ENCODE peak calls at places on chromosome 10, in four cellular contexts. V is K562, K is H1, W is HepG2. B is an unnamed sample.

GRCh38 chr10:63273575-63273974 is 140.4 kb downstream of the NRBF2 start:
- DNase-seq in V (no peak), K (no peak), W (no peak), B (no peak)

GRCh38 chr10:129531969-129532660 is 65.1 kb downstream of the MGMT start:
- DNase-seq in V (no peak), K (no peak), W (no peak), B (no peak)

GRCh38 chr10:99981581-99982199 is 28.1 kb downstream of the DNMBP start:
- DNase-seq in V (no peak), K (no peak), W (no peak), B (no peak)

GRCh38 chr10:76308946-76309529 is 877.6 kb downstream of the LRMDA start:
- DNase-seq in V (no peak), K (no peak), W (no peak), B (no peak)

GRCh38 chr10:52249850-52250395 is 64.2 kb upstream of the DKK1 start:
- DNase-seq in V (no peak), K (no peak), W (no peak), B (no peak)

GRCh38 chr10:113754768-113755167 is 3.3 kb downstream of the PLEKHS1 start:
- DNase-seq in V (no peak), K (no peak), W (no peak), B (no peak)

GRCh38 chr10:119319161-119319919 is 112.0 kb downstream of the GRK5 start:
- DNase-seq in V (no peak), K (no peak), W (no peak), B (no peak)

GRCh38 chr10:37992083-37992482 is 15.6 kb upstream of the ZNF25 start:
- DNase-seq in V (no peak), K (no peak), W (no peak), B (no peak)

GRCh38 chr10:28892818-28893547 is 215.7 kb downstream of the BAMBI start:
- DNase-seq in V (no peak), K (no peak), W (no peak), B (no peak)

GRCh38 chr10:71769279-71769823 is 4.0 kb downstream of the VSIR start:
- DNase-seq in V (no peak), K (no peak), W (no peak), B (peak; percentile 80)

GRCh38 chr10:104589871-104590270 is 51.2 kb upstream of the SORCS3 start:
- DNase-seq in V (no peak), K (no peak), W (no peak), B (no peak)

GRCh38 chr10:91700788-91701444 is 68.0 kb upstream of the PPP1R3C start:
- DNase-seq in V (no peak), K (no peak), W (no peak), B (no peak)

GRCh38 chr10:7647062-7647664 is 19.6 kb downstream of the ITIH5 start:
- DNase-seq in V (no peak), K (no peak), W (no peak), B (no peak)

GRCh38 chr10:77051837-77052236 is 585.8 kb downstream of the KCNMA1 start:
- DNase-seq in V (no peak), K (no peak), W (no peak), B (no peak)

GRCh38 chr10:86401588-86402282 is 35.1 kb upstream of the GRID1 start:
- DNase-seq in V (no peak), K (no peak), W (no peak), B (no peak)

GRCh38 chr10:77247076-77247561 is 390.5 kb downstream of the KCNMA1 start:
- DNase-seq in V (no peak), K (no peak), W (peak; percentile 31), B (no peak)

GRCh38 chr10:112724404-112724991 is 225.5 kb upstream of the TCF7L2 start:
- DNase-seq in V (no peak), K (no peak), W (peak; percentile 24), B (no peak)

GRCh38 chr10:71342850-71343773 is 24.1 kb downstream of the SLC29A3 start:
- DNase-seq in V (no peak), K (no peak), W (peak; percentile 74), B (no peak)

GRCh38 chr10:71218046-71218832 is 5.9 kb downstream of the UNC5B start:
- DNase-seq in V (peak; percentile 37), K (no peak), W (peak; percentile 20), B (no peak)

GRCh38 chr10:7239312-7239985 is 171.4 kb downstream of the SFMBT2 start:
- DNase-seq in V (no peak), K (no peak), W (no peak), B (no peak)

GRCh38 chr10:24643679-24644209 is 79.9 kb downstream of the ARHGAP21 start:
- DNase-seq in V (no peak), K (no peak), W (no peak), B (no peak)

GRCh38 chr10:77801474-77802238 is 124.9 kb downstream of the DLG5 start:
- DNase-seq in V (no peak), K (no peak), W (no peak), B (peak; percentile 53)

GRCh38 chr10:79413196-79413595 is 32.2 kb downstream of the ZCCHC24 start:
- DNase-seq in V (peak; percentile 62), K (no peak), W (no peak), B (no peak)

GRCh38 chr10:70956029-70956759 is 67.8 kb upstream of the PCBD1 start:
- DNase-seq in V (peak; percentile 52), K (no peak), W (peak; percentile 20), B (no peak)

GRCh38 chr10:11610855-11611247 is 599 bp downstream of the USP6NL start:
- DNase-seq in V (no peak), K (no peak), W (no peak), B (no peak)

GRCh38 chr10:4242561-4243035 is 457.6 kb upstream of the KLF6 start:
- DNase-seq in V (no peak), K (no peak), W (no peak), B (no peak)

GRCh38 chr10:111076682-111077661 is at the start of gene ADRA2A:
- DNase-seq in V (no peak), K (peak; percentile 67), W (no peak), B (no peak)

GRCh38 chr10:30928742-30929141 is 102.9 kb downstream of the ZNF438 start:
- DNase-seq in V (no peak), K (no peak), W (no peak), B (no peak)

GRCh38 chr10:95442341-95442740 is 118.8 kb downstream of the SORBS1 start:
- DNase-seq in V (no peak), K (no peak), W (no peak), B (no peak)

GRCh38 chr10:26544932-26545331 is 106.8 kb downstream of the APBB1IP start:
- DNase-seq in V (no peak), K (no peak), W (no peak), B (peak; percentile 51)

GRCh38 chr10:48470893-48471805 is 133.7 kb downstream of the ARHGAP22 start:
- DNase-seq in V (peak; percentile 75), K (no peak), W (no peak), B (no peak)

GRCh38 chr10:113689057-113689456 is 9.3 kb downstream of the CASP7 start:
- DNase-seq in V (no peak), K (no peak), W (no peak), B (no peak)

GRCh38 chr10:13351340-13351915 is 3.3 kb upstream of the SEPHS1 start:
- DNase-seq in V (no peak), K (peak; percentile 82), W (no peak), B (no peak)

GRCh38 chr10:103852189-103852711 is 3.1 kb downstream of the SH3PXD2A start:
- DNase-seq in V (no peak), K (no peak), W (no peak), B (no peak)

GRCh38 chr10:114261116-114261515 is 22.1 kb downstream of the VWA2 start:
- DNase-seq in V (no peak), K (no peak), W (no peak), B (no peak)

GRCh38 chr10:28327494-28327886 is 24.6 kb upstream of the MPP7 start:
- DNase-seq in V (no peak), K (no peak), W (no peak), B (no peak)

DNA sequence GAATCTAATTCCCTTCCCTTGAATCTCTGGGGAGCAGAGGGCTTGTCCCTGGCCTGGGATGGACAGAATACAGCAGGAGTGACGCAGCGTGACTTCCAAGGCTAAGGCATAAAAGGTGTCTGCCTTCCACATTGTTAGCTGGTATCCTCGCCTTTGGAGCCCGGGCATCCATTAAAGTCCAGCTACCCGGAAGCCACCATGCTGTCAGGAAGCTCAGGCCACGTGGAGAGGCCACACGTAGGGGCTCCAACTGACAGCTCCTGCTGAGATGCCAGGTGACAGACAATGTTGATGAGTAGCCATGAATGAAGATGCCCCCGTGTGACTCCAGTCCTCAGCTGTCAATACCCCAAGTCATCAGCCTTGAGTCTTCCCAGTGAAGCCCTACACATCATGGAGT is 99.9 kb downstream of the OAT start:
- DNase-seq in V (no peak), K (no peak), W (no peak), B (no peak)
- TF ChIP-seq HDAC2 in V (no peak), K (no peak), W (no peak), B (no peak)

GRCh38 chr10:59175538-59176240 is 754 bp upstream of the PHYHIPL start:
- DNase-seq in V (no peak), K (no peak), W (peak; percentile 40), B (no peak)
- TF ChIP-seq SP1 in V (no peak), K (no peak), W (no peak), B (no peak)

DNA sequence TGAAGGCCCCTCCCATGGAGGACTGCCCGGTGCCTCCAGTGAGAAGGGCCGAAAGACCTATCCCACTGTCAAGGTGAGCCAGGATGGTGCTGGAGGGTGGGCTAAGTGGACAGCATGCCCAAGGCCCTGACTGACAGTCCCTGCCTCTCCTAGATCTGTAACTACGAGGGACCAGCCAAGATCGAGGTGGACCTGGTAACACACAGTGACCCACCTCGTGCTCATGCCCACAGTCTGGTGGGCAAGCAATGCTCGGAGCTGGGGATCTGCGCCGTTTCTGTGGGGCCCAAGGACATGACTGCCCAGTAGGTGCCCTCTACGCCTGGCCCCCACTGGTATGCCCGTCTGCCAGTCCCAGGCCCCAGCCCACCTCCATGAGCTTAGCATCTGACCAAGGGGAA is 1.2 kb downstream of the NFKB2 start:
- DNase-seq in V (no peak), K (no peak), W (no peak), B (no peak)
- H3K27ac ChIP-seq in V (no peak overlapping the region), K (no peak overlapping the region), W (no peak overlapping the region), B (peak overlapping the region; percentile 93)

GRCh38 chr10:97002670-97003069 is 170.6 kb downstream of the LCOR start:
- DNase-seq in V (no peak), K (no peak), W (no peak), B (no peak)

GRCh38 chr10:97001183-97001991 is 169.3 kb downstream of the LCOR start:
- DNase-seq in V (no peak), K (no peak), W (no peak), B (no peak)

GRCh38 chr10:96999337-96999736 is 167.2 kb downstream of the LCOR start:
- DNase-seq in V (no peak), K (no peak), W (no peak), B (no peak)

GRCh38 chr10:96999987-97000386 is 167.9 kb downstream of the LCOR start:
- DNase-seq in V (no peak), K (no peak), W (no peak), B (no peak)

DNA sequence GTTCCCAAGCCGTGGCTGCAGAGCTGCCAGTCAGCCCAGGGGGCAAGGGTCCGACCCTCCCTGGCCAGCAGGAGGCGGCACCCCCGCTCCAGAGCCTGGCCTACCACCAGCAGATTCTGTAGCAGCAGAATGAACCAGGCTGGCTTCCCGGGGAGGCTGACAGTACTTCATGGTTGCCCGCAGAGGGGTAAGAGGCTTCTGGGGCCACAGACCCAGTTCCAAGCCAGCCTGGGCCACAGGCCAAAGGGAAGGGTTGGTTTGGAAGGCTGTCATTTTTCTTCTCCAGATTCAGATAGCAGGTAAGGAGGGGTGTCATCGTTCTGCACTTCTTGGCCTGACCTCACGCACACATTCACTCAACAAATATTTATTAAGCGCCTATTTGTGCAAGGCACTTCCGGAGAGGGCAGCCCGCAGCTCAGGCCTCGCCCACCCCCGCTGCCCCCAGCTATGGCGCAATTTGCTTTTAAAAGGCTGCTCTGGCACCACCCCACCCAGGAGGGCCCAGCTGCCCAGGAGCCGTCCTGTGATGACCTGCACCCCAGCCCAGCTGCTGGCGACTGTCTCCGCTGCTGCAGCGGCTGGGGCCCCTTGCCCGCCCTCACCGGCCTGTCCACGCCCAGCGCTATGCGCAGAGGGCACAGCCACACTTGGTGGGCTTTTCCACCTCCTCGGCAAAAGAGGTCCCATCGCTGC is 168.5 kb downstream of the LCOR start:
- DNase-seq in V (no peak), K (no peak), W (peak; percentile 71), B (no peak)
- TF ChIP-seq HDAC2 in V (no peak), K (no peak), W (peak; percentile 79), B (no peak)

B was measured in GM12878.